ENCODE peak calls at places on chromosomes 4 and X, in four cellular contexts. N is OCI-LY7, F is epithelial cell of prostate, S is left lung. G is an unnamed sample.

GRCh38 chrX:118448273-118448783 is 47.3 kb upstream of the DOCK11 start:
- DNase-seq in N (no peak), F (no peak), S (no peak), G (no peak)

GRCh38 chr4:118732591-118733330 is 47.6 kb downstream of the METTL14 start:
- DNase-seq in N (no peak), F (no peak), S (no peak), G (no peak)

GRCh38 chr4:1459664-1460511 is 53.6 kb upstream of the NKX1-1 start:
- DNase-seq in N (no peak), F (no peak), S (no peak), G (no peak)

GRCh38 chr4:152038238-152038637 is 277.4 kb upstream of the GATB start:
- DNase-seq in N (no peak), F (peak; percentile 14), S (no peak), G (no peak)

GRCh38 chr4:133186210-133186609 is 37.1 kb downstream of the PCDH10 start:
- DNase-seq in N (no peak), F (no peak), S (no peak), G (no peak)

GRCh38 chrX:44483965-44484606 is 58.6 kb downstream of the FUNDC1 start:
- DNase-seq in N (no peak), F (no peak), S (no peak), G (no peak)

GRCh38 chr4:2258091-2259035 is 3.5 kb downstream of the MXD4 start:
- DNase-seq in N (no peak), F (no peak), S (peak; percentile 24), G (no peak)

GRCh38 chrX:124338733-124339514 is 6.5 kb downstream of the TEX13D start:
- DNase-seq in N (no peak), F (no peak), S (no peak), G (peak; percentile 22)

GRCh38 chr4:111011458-111011857 is 388.6 kb upstream of the PITX2 start:
- DNase-seq in N (no peak), F (no peak), S (no peak), G (no peak)

GRCh38 chr4:65661469-65661868 is 8.8 kb downstream of the EPHA5 start:
- DNase-seq in N (no peak), F (no peak), S (no peak), G (no peak)

GRCh38 chrX:150984164-150984824 is 1.2 kb downstream of the HMGB3 start:
- DNase-seq in N (peak; percentile 26), F (no peak), S (no peak), G (no peak)

GRCh38 chrX:7132335-7133035 is 15.0 kb upstream of the STS start:
- DNase-seq in N (peak; percentile 69), F (peak; percentile 79), S (peak; percentile 80), G (peak; percentile 40)

GRCh38 chrX:41971346-41971745 is 48.0 kb upstream of the CASK start:
- DNase-seq in N (no peak), F (no peak), S (no peak), G (no peak)

GRCh38 chrX:24676403-24677024 is 17.2 kb upstream of the POLA1 start:
- DNase-seq in N (peak; percentile 37), F (no peak), S (no peak), G (no peak)

DNA sequence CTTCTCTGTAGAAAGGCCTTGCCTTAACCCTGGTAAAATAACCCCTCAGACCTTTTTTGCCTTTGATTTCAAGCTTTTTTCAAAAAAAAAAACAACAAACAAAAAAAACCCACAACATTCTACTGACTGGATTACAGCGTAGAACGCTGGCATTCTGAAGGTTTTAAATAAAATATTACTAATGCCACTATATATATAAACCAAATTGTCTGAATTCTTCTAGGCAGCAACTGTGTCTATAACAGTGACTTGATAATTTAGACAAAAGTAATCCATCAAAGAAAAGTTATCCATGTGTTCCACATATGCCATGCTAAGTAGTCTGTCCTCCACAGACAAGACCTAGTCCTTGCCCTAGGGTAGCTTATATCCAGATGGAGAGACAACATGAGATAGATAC is 33.6 kb upstream of the CXCL8 start:
- DNase-seq in N (no peak), F (no peak), S (no peak), G (no peak)
- H3K27ac ChIP-seq in N (no peak overlapping the region), F (peak overlapping the region; percentile 97), S (no peak overlapping the region), G (no peak overlapping the region)

DNA sequence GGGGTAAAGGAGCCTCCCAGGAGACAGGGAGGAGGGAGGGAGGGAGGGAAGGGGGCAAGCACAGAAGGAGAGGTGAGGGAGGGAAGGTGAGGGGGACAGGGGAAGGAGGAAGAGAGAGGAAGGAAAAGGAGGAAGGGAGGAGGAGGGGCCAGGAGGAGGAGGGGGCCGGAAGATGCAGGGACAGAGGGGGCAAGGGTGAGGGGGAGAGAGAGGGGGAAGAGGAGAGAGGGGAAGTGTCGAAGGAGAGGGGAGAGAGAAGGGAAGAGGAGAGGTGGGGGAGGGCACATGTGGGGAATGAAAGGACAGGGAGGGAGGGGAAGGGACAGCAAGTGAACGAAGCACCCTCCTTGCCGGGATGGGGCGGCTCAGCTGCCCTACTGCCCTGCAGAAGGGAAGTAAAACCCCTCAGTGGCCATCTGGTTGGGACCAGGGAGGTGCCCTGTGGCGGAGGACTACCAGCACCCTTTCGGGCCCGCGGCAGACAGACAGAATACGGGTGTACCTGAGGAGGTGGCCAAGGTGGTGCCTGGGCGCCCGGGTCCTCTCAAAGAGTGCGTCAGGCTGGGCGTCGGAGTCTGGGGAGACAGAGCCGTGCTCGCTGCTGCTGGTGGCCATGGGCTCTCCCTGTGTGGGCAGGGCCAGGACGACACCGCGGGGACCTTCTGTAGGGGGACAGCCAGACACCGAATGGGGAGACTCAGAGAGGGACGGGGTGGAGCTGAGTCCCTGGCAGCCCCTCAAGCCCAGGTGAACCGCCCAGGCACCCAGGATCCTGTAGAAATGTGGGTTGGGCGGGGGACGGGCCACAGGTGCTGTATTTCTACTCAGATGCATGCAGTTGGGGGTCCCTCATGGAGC is 29.5 kb downstream of the PDHA1 start:
- DNase-seq in N (no peak), F (no peak), S (no peak), G (no peak)
- H3K27ac ChIP-seq in N (no peak overlapping the region), F (no peak overlapping the region), S (no peak overlapping the region), G (no peak overlapping the region)

GRCh38 chrX:48918644-48919340 is at the start of gene PIM2:
- DNase-seq in N (peak; percentile 95), F (peak; percentile 52), S (peak; percentile 92), G (peak; percentile 94)
- H3K27ac ChIP-seq in N (peak within 1 kb of the TSS; percentile 80), F (peak within 1 kb of the TSS; percentile 20), S (peak within 1 kb of the TSS; percentile 88), G (peak within 1 kb of the TSS; percentile 96)

DNA sequence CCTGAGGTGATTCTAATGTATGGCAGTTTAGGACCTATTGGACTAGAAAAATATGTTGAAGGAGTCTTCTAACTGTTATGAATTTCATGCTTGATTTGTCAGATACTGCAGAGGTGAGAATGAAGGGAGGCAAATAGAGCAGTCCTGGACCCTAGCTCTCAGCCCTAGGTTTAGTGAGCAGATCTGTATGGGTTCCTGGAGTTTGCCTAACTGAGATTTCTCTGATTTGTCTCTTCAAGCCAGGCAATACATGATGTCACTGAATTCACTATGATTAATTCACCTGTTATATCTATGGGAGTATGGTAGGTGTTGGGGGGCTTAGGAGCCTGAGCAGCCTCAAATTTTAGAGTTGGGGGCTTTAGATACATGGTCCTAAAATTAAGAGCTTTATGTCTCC is 2.6 kb downstream of the MND1 start:
- DNase-seq in N (peak; percentile 66), F (no peak), S (no peak), G (no peak)
- H3K27ac ChIP-seq in N (peak overlapping the region; percentile 100), F (no peak overlapping the region), S (no peak overlapping the region), G (no peak overlapping the region)

GRCh38 chr4:7903686-7904085 is 36.0 kb downstream of the AFAP1 start:
- DNase-seq in N (no peak), F (no peak), S (no peak), G (no peak)

GRCh38 chr4:7904942-7905341 is 34.7 kb downstream of the AFAP1 start:
- DNase-seq in N (no peak), F (no peak), S (no peak), G (no peak)

GRCh38 chr4:7905461-7905915 is 34.2 kb downstream of the AFAP1 start:
- DNase-seq in N (no peak), F (no peak), S (no peak), G (no peak)

GRCh38 chr4:7902826-7903225 is 36.8 kb downstream of the AFAP1 start:
- DNase-seq in N (no peak), F (no peak), S (no peak), G (no peak)

GRCh38 chr4:7904108-7904516 is 35.5 kb downstream of the AFAP1 start:
- DNase-seq in N (no peak), F (no peak), S (no peak), G (no peak)
- H3K27ac ChIP-seq in N (no peak overlapping the region), F (no peak overlapping the region), S (no peak overlapping the region), G (no peak overlapping the region)

GRCh38 chr4:41538017-41538733 is at the start of gene LIMCH1:
- DNase-seq in N (no peak), F (no peak), S (peak; percentile 47), G (no peak)
- H3K27ac ChIP-seq in N (no peak within 1 kb of the TSS), F (no peak within 1 kb of the TSS), S (peak within 1 kb of the TSS; percentile 52), G (no peak within 1 kb of the TSS)

DNA sequence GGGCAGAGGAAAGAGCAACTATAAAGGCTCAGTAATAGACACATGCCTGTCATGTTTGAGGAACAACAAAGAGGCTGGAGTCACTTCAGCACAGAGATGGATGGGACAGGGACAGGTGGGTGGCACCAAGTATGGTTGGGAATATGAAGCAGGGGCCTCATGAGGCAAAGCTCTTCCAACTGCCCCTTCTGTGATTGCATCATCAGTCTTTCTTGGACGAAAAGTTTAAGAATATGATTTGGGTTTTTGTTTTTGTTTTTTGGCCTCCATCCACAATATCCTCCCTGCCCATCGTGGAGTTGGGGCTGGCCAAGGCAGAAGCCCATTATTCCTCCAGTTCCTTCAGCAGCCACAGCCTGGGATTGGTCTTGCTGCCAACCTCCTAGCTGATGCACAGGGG is 34.4 kb downstream of the SAGE1 start:
- DNase-seq in N (no peak), F (no peak), S (no peak), G (no peak)
- H3K27ac ChIP-seq in N (no peak overlapping the region), F (no peak overlapping the region), S (no peak overlapping the region), G (no peak overlapping the region)

GRCh38 chr4:40579983-40580382 is 49.7 kb downstream of the RBM47 start:
- DNase-seq in N (no peak), F (peak; percentile 71), S (no peak), G (no peak)
- H3K27ac ChIP-seq in N (no peak overlapping the region), F (peak overlapping the region; percentile 96), S (peak overlapping the region; percentile 50), G (no peak overlapping the region)

DNA sequence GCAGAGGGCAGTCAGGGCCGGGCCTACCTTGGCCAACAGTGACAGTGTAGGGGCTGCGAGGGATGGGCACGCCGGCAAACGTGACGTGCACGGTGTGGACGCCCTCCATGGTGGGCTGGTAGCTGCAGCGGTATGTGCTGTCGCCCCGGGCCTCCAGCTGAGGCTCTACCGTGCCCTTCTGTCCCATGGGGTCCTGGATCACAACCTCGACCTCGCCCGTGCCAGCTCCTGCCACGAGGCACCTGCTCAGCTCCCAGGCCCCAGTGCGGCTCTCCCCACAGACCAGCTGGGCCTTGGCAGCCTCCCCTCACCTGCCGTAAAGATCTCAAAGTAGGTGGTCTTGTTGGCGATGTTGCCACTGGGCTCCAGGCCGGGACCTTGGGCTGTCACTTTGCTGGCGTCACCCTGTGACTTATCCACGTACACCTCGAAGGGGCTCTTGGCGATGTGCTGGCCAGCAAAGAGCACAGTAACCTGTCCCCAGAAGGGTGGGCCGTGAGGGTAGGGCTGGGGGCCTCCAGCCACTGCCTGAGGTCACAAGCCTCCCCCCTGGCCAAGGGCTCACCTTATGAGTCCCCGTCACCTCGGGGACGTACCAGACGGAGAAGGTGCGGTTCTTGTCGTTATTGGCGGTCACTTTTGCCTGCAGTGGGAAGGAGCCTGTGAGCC is 8.3 kb downstream of the FLNA start:
- DNase-seq in N (no peak), F (no peak), S (no peak), G (no peak)
- H3K27ac ChIP-seq in N (no peak overlapping the region), F (peak overlapping the region; percentile 91), S (no peak overlapping the region), G (peak overlapping the region; percentile 60)

G was measured in CD4-positive, CD25-positive, alpha-beta regulatory T cell.